ENCODE peak calls at places on chromosomes 7 and 10, in nine cellular contexts. One of them, this sample, is unnamed.

GRCh38 chr7:33040803-33041516 is 21.6 kb downstream of the NT5C3A start:
- DNase-seq in smooth muscle cell of the brain vasculature: no peak
- DNase-seq in T follicular helper cell: peak
- DNase-seq in upper lobe of right lung: no peak
- DNase-seq in activated CD4-positive, alpha-beta T cell treated with anti-CD3 and anti-CD28 coated beads, Interleukin-2, amount 50 U/mL, for 4 hours: peak
- DNase-seq in stimulated activated CD4-positive, alpha-beta T cell treated with anti-CD3 and anti-CD28 coated beads, Interleukin-4, amount 100 ng/mL, for 48 hours: peak
- DNase-seq in left cardiac atrium: no peak
- DNase-seq in HT1080: peak
- DNase-seq in NCI-H774: no peak
- DNase-seq in this sample: no peak

GRCh38 chr7:77360969-77361368 is 55.2 kb downstream of the GSAP start:
- DNase-seq in left cardiac atrium: no peak
- DNase-seq in upper lobe of right lung: no peak
- DNase-seq in activated CD4-positive, alpha-beta T cell treated with anti-CD3 and anti-CD28 coated beads, Interleukin-2, amount 50 U/mL, for 4 hours: no peak
- DNase-seq in NCI-H774: no peak
- DNase-seq in stimulated activated CD4-positive, alpha-beta T cell treated with anti-CD3 and anti-CD28 coated beads, Interleukin-4, amount 100 ng/mL, for 48 hours: no peak
- DNase-seq in HT1080: no peak
- DNase-seq in T follicular helper cell: no peak
- DNase-seq in smooth muscle cell of the brain vasculature: no peak
- DNase-seq in this sample: no peak

GRCh38 chr7:148962823-148963582 is 65.3 kb downstream of the PDIA4 start:
- DNase-seq in smooth muscle cell of the brain vasculature: no peak
- DNase-seq in NCI-H774: peak
- DNase-seq in activated CD4-positive, alpha-beta T cell treated with anti-CD3 and anti-CD28 coated beads, Interleukin-2, amount 50 U/mL, for 4 hours: peak
- DNase-seq in upper lobe of right lung: peak
- DNase-seq in T follicular helper cell: peak
- DNase-seq in left cardiac atrium: peak
- DNase-seq in HT1080: peak
- DNase-seq in stimulated activated CD4-positive, alpha-beta T cell treated with anti-CD3 and anti-CD28 coated beads, Interleukin-4, amount 100 ng/mL, for 48 hours: no peak
- DNase-seq in this sample: peak

GRCh38 chr7:96400518-96400917 is 78.6 kb upstream of the SLC25A13 start:
- DNase-seq in stimulated activated CD4-positive, alpha-beta T cell treated with anti-CD3 and anti-CD28 coated beads, Interleukin-4, amount 100 ng/mL, for 48 hours: no peak
- DNase-seq in upper lobe of right lung: no peak
- DNase-seq in left cardiac atrium: no peak
- DNase-seq in T follicular helper cell: no peak
- DNase-seq in activated CD4-positive, alpha-beta T cell treated with anti-CD3 and anti-CD28 coated beads, Interleukin-2, amount 50 U/mL, for 4 hours: no peak
- DNase-seq in NCI-H774: no peak
- DNase-seq in smooth muscle cell of the brain vasculature: no peak
- DNase-seq in HT1080: peak
- DNase-seq in this sample: no peak

GRCh38 chr10:126214679-126215078 is 173.6 kb downstream of the ADAM12 start:
- DNase-seq in stimulated activated CD4-positive, alpha-beta T cell treated with anti-CD3 and anti-CD28 coated beads, Interleukin-4, amount 100 ng/mL, for 48 hours: no peak
- DNase-seq in activated CD4-positive, alpha-beta T cell treated with anti-CD3 and anti-CD28 coated beads, Interleukin-2, amount 50 U/mL, for 4 hours: no peak
- DNase-seq in smooth muscle cell of the brain vasculature: no peak
- DNase-seq in left cardiac atrium: no peak
- DNase-seq in NCI-H774: no peak
- DNase-seq in HT1080: no peak
- DNase-seq in upper lobe of right lung: no peak
- DNase-seq in T follicular helper cell: no peak
- DNase-seq in this sample: no peak

GRCh38 chr10:79356104-79356503 is 8.8 kb downstream of the PPIF start:
- DNase-seq in HT1080: no peak
- DNase-seq in left cardiac atrium: no peak
- DNase-seq in smooth muscle cell of the brain vasculature: no peak
- DNase-seq in NCI-H774: no peak
- DNase-seq in T follicular helper cell: no peak
- DNase-seq in upper lobe of right lung: no peak
- DNase-seq in activated CD4-positive, alpha-beta T cell treated with anti-CD3 and anti-CD28 coated beads, Interleukin-2, amount 50 U/mL, for 4 hours: no peak
- DNase-seq in stimulated activated CD4-positive, alpha-beta T cell treated with anti-CD3 and anti-CD28 coated beads, Interleukin-4, amount 100 ng/mL, for 48 hours: no peak
- DNase-seq in this sample: no peak

GRCh38 chr10:52864459-52865106 is 92.0 kb upstream of the MBL2 start:
- DNase-seq in stimulated activated CD4-positive, alpha-beta T cell treated with anti-CD3 and anti-CD28 coated beads, Interleukin-4, amount 100 ng/mL, for 48 hours: no peak
- DNase-seq in HT1080: peak
- DNase-seq in activated CD4-positive, alpha-beta T cell treated with anti-CD3 and anti-CD28 coated beads, Interleukin-2, amount 50 U/mL, for 4 hours: no peak
- DNase-seq in smooth muscle cell of the brain vasculature: peak
- DNase-seq in T follicular helper cell: no peak
- DNase-seq in upper lobe of right lung: no peak
- DNase-seq in NCI-H774: no peak
- DNase-seq in left cardiac atrium: peak
- DNase-seq in this sample: peak

GRCh38 chr10:69217119-69217754 is 2.9 kb upstream of the HKDC1 start:
- DNase-seq in activated CD4-positive, alpha-beta T cell treated with anti-CD3 and anti-CD28 coated beads, Interleukin-2, amount 50 U/mL, for 4 hours: no peak
- DNase-seq in T follicular helper cell: no peak
- DNase-seq in left cardiac atrium: no peak
- DNase-seq in upper lobe of right lung: no peak
- DNase-seq in NCI-H774: no peak
- DNase-seq in stimulated activated CD4-positive, alpha-beta T cell treated with anti-CD3 and anti-CD28 coated beads, Interleukin-4, amount 100 ng/mL, for 48 hours: no peak
- DNase-seq in smooth muscle cell of the brain vasculature: no peak
- DNase-seq in HT1080: peak
- DNase-seq in this sample: peak

GRCh38 chr7:116355423-116355765 is 144.1 kb upstream of the CAV2 start:
- DNase-seq in smooth muscle cell of the brain vasculature: no peak
- DNase-seq in stimulated activated CD4-positive, alpha-beta T cell treated with anti-CD3 and anti-CD28 coated beads, Interleukin-4, amount 100 ng/mL, for 48 hours: no peak
- DNase-seq in activated CD4-positive, alpha-beta T cell treated with anti-CD3 and anti-CD28 coated beads, Interleukin-2, amount 50 U/mL, for 4 hours: no peak
- DNase-seq in HT1080: no peak
- DNase-seq in left cardiac atrium: no peak
- DNase-seq in NCI-H774: no peak
- DNase-seq in T follicular helper cell: no peak
- DNase-seq in upper lobe of right lung: no peak
- DNase-seq in this sample: no peak

GRCh38 chr10:29106287-29106686 is 182.6 kb upstream of the LYZL1 start:
- DNase-seq in activated CD4-positive, alpha-beta T cell treated with anti-CD3 and anti-CD28 coated beads, Interleukin-2, amount 50 U/mL, for 4 hours: no peak
- DNase-seq in smooth muscle cell of the brain vasculature: no peak
- DNase-seq in NCI-H774: no peak
- DNase-seq in stimulated activated CD4-positive, alpha-beta T cell treated with anti-CD3 and anti-CD28 coated beads, Interleukin-4, amount 100 ng/mL, for 48 hours: no peak
- DNase-seq in T follicular helper cell: no peak
- DNase-seq in HT1080: no peak
- DNase-seq in upper lobe of right lung: no peak
- DNase-seq in left cardiac atrium: no peak
- DNase-seq in this sample: no peak

GRCh38 chr10:129601737-129602136 is 134.7 kb downstream of the MGMT start:
- DNase-seq in smooth muscle cell of the brain vasculature: no peak
- DNase-seq in stimulated activated CD4-positive, alpha-beta T cell treated with anti-CD3 and anti-CD28 coated beads, Interleukin-4, amount 100 ng/mL, for 48 hours: no peak
- DNase-seq in activated CD4-positive, alpha-beta T cell treated with anti-CD3 and anti-CD28 coated beads, Interleukin-2, amount 50 U/mL, for 4 hours: no peak
- DNase-seq in left cardiac atrium: no peak
- DNase-seq in NCI-H774: no peak
- DNase-seq in T follicular helper cell: no peak
- DNase-seq in HT1080: no peak
- DNase-seq in upper lobe of right lung: no peak
- DNase-seq in this sample: no peak

GRCh38 chr10:97676770-97677581 is 10.1 kb downstream of the AVPI1 start:
- DNase-seq in smooth muscle cell of the brain vasculature: no peak
- DNase-seq in HT1080: peak
- DNase-seq in T follicular helper cell: peak
- DNase-seq in NCI-H774: no peak
- DNase-seq in activated CD4-positive, alpha-beta T cell treated with anti-CD3 and anti-CD28 coated beads, Interleukin-2, amount 50 U/mL, for 4 hours: peak
- DNase-seq in stimulated activated CD4-positive, alpha-beta T cell treated with anti-CD3 and anti-CD28 coated beads, Interleukin-4, amount 100 ng/mL, for 48 hours: peak
- DNase-seq in left cardiac atrium: peak
- DNase-seq in upper lobe of right lung: no peak
- DNase-seq in this sample: peak

GRCh38 chr7:54888067-54888735 is 129.2 kb upstream of the SEC61G start:
- DNase-seq in T follicular helper cell: no peak
- DNase-seq in activated CD4-positive, alpha-beta T cell treated with anti-CD3 and anti-CD28 coated beads, Interleukin-2, amount 50 U/mL, for 4 hours: no peak
- DNase-seq in smooth muscle cell of the brain vasculature: no peak
- DNase-seq in HT1080: no peak
- DNase-seq in upper lobe of right lung: no peak
- DNase-seq in NCI-H774: no peak
- DNase-seq in left cardiac atrium: peak
- DNase-seq in stimulated activated CD4-positive, alpha-beta T cell treated with anti-CD3 and anti-CD28 coated beads, Interleukin-4, amount 100 ng/mL, for 48 hours: no peak
- DNase-seq in this sample: no peak

GRCh38 chr10:71531485-71532446 is 135.0 kb downstream of the CDH23 start:
- DNase-seq in NCI-H774: no peak
- DNase-seq in smooth muscle cell of the brain vasculature: no peak
- DNase-seq in T follicular helper cell: no peak
- DNase-seq in left cardiac atrium: no peak
- DNase-seq in stimulated activated CD4-positive, alpha-beta T cell treated with anti-CD3 and anti-CD28 coated beads, Interleukin-4, amount 100 ng/mL, for 48 hours: peak
- DNase-seq in upper lobe of right lung: no peak
- DNase-seq in HT1080: no peak
- DNase-seq in activated CD4-positive, alpha-beta T cell treated with anti-CD3 and anti-CD28 coated beads, Interleukin-2, amount 50 U/mL, for 4 hours: no peak
- DNase-seq in this sample: peak

GRCh38 chr10:128859738-128860386 is 607.2 kb upstream of the MGMT start:
- DNase-seq in stimulated activated CD4-positive, alpha-beta T cell treated with anti-CD3 and anti-CD28 coated beads, Interleukin-4, amount 100 ng/mL, for 48 hours: peak
- DNase-seq in activated CD4-positive, alpha-beta T cell treated with anti-CD3 and anti-CD28 coated beads, Interleukin-2, amount 50 U/mL, for 4 hours: no peak
- DNase-seq in T follicular helper cell: no peak
- DNase-seq in left cardiac atrium: no peak
- DNase-seq in upper lobe of right lung: no peak
- DNase-seq in NCI-H774: no peak
- DNase-seq in smooth muscle cell of the brain vasculature: no peak
- DNase-seq in HT1080: peak
- DNase-seq in this sample: no peak

GRCh38 chr7:140005341-140005740 is 57.4 kb downstream of the PARP12 start:
- DNase-seq in smooth muscle cell of the brain vasculature: no peak
- DNase-seq in left cardiac atrium: no peak
- DNase-seq in T follicular helper cell: no peak
- DNase-seq in NCI-H774: no peak
- DNase-seq in upper lobe of right lung: no peak
- DNase-seq in activated CD4-positive, alpha-beta T cell treated with anti-CD3 and anti-CD28 coated beads, Interleukin-2, amount 50 U/mL, for 4 hours: no peak
- DNase-seq in HT1080: no peak
- DNase-seq in stimulated activated CD4-positive, alpha-beta T cell treated with anti-CD3 and anti-CD28 coated beads, Interleukin-4, amount 100 ng/mL, for 48 hours: no peak
- DNase-seq in this sample: no peak

GRCh38 chr7:137715546-137715945 is 131.2 kb downstream of the DGKI start:
- DNase-seq in upper lobe of right lung: no peak
- DNase-seq in HT1080: no peak
- DNase-seq in left cardiac atrium: no peak
- DNase-seq in smooth muscle cell of the brain vasculature: no peak
- DNase-seq in NCI-H774: no peak
- DNase-seq in activated CD4-positive, alpha-beta T cell treated with anti-CD3 and anti-CD28 coated beads, Interleukin-2, amount 50 U/mL, for 4 hours: no peak
- DNase-seq in stimulated activated CD4-positive, alpha-beta T cell treated with anti-CD3 and anti-CD28 coated beads, Interleukin-4, amount 100 ng/mL, for 48 hours: no peak
- DNase-seq in T follicular helper cell: no peak
- DNase-seq in this sample: no peak

GRCh38 chr7:139065323-139065722 is 29.5 kb upstream of the ZC3HAV1L start:
- DNase-seq in left cardiac atrium: no peak
- DNase-seq in upper lobe of right lung: no peak
- DNase-seq in T follicular helper cell: no peak
- DNase-seq in activated CD4-positive, alpha-beta T cell treated with anti-CD3 and anti-CD28 coated beads, Interleukin-2, amount 50 U/mL, for 4 hours: no peak
- DNase-seq in HT1080: no peak
- DNase-seq in stimulated activated CD4-positive, alpha-beta T cell treated with anti-CD3 and anti-CD28 coated beads, Interleukin-4, amount 100 ng/mL, for 48 hours: no peak
- DNase-seq in smooth muscle cell of the brain vasculature: no peak
- DNase-seq in NCI-H774: no peak
- DNase-seq in this sample: no peak

GRCh38 chr10:99784731-99785441 is 2.4 kb downstream of the ABCC2 start:
- DNase-seq in upper lobe of right lung: no peak
- DNase-seq in NCI-H774: no peak
- DNase-seq in T follicular helper cell: no peak
- DNase-seq in stimulated activated CD4-positive, alpha-beta T cell treated with anti-CD3 and anti-CD28 coated beads, Interleukin-4, amount 100 ng/mL, for 48 hours: no peak
- DNase-seq in smooth muscle cell of the brain vasculature: no peak
- DNase-seq in activated CD4-positive, alpha-beta T cell treated with anti-CD3 and anti-CD28 coated beads, Interleukin-2, amount 50 U/mL, for 4 hours: no peak
- DNase-seq in HT1080: peak
- DNase-seq in left cardiac atrium: no peak
- DNase-seq in this sample: no peak

GRCh38 chr7:34751725-34752643 is 94.0 kb downstream of the NPSR1 start:
- DNase-seq in upper lobe of right lung: no peak
- DNase-seq in stimulated activated CD4-positive, alpha-beta T cell treated with anti-CD3 and anti-CD28 coated beads, Interleukin-4, amount 100 ng/mL, for 48 hours: no peak
- DNase-seq in NCI-H774: no peak
- DNase-seq in smooth muscle cell of the brain vasculature: no peak
- DNase-seq in HT1080: no peak
- DNase-seq in T follicular helper cell: no peak
- DNase-seq in activated CD4-positive, alpha-beta T cell treated with anti-CD3 and anti-CD28 coated beads, Interleukin-2, amount 50 U/mL, for 4 hours: no peak
- DNase-seq in left cardiac atrium: no peak
- DNase-seq in this sample: no peak

GRCh38 chr10:75774780-75775490 is 343.5 kb downstream of the LRMDA start:
- DNase-seq in T follicular helper cell: no peak
- DNase-seq in upper lobe of right lung: no peak
- DNase-seq in HT1080: no peak
- DNase-seq in activated CD4-positive, alpha-beta T cell treated with anti-CD3 and anti-CD28 coated beads, Interleukin-2, amount 50 U/mL, for 4 hours: no peak
- DNase-seq in smooth muscle cell of the brain vasculature: no peak
- DNase-seq in left cardiac atrium: peak
- DNase-seq in stimulated activated CD4-positive, alpha-beta T cell treated with anti-CD3 and anti-CD28 coated beads, Interleukin-4, amount 100 ng/mL, for 48 hours: no peak
- DNase-seq in NCI-H774: no peak
- DNase-seq in this sample: no peak

GRCh38 chr10:109386921-109387320 is 536.4 kb downstream of the XPNPEP1 start:
- DNase-seq in left cardiac atrium: no peak
- DNase-seq in T follicular helper cell: no peak
- DNase-seq in activated CD4-positive, alpha-beta T cell treated with anti-CD3 and anti-CD28 coated beads, Interleukin-2, amount 50 U/mL, for 4 hours: no peak
- DNase-seq in NCI-H774: no peak
- DNase-seq in stimulated activated CD4-positive, alpha-beta T cell treated with anti-CD3 and anti-CD28 coated beads, Interleukin-4, amount 100 ng/mL, for 48 hours: no peak
- DNase-seq in upper lobe of right lung: no peak
- DNase-seq in smooth muscle cell of the brain vasculature: no peak
- DNase-seq in HT1080: no peak
- DNase-seq in this sample: no peak

This sample was measured in H4.